ENCODE peak calls at places on chromosome 4, in four cellular contexts. O is body of pancreas, V is HFF-Myc, E is heart left ventricle. R is an unnamed sample.

GRCh38 chr4:82981116-82981515 is 29.5 kb downstream of the LIN54 start:
- DNase-seq in O (no peak), V (no peak), E (no peak), R (no peak)

GRCh38 chr4:184355111-184355604 is 119.2 kb downstream of the IRF2 start:
- DNase-seq in V (peak; percentile 89), E (peak; percentile 85), O (no peak), R (no peak)

GRCh38 chr4:53365121-53365485 is 758 bp downstream of the SCFD2 start:
- DNase-seq in E (no peak), V (no peak), O (peak; percentile 9), R (no peak)

GRCh38 chr4:127737295-127737694 is 7.1 kb downstream of the SLC25A31 start:
- DNase-seq in O (no peak), E (no peak), V (no peak), R (no peak)

GRCh38 chr4:76811604-76812412 is 86.1 kb downstream of the SOWAHB start:
- DNase-seq in O (no peak), E (peak; percentile 73), V (peak; percentile 53), R (no peak)

GRCh38 chr4:176150704-176151103 is 44.7 kb downstream of the SPATA4 start:
- DNase-seq in V (no peak), E (no peak), O (no peak), R (no peak)

GRCh38 chr4:99811850-99812249 is 4.8 kb upstream of the DAPP1 start:
- DNase-seq in E (no peak), V (no peak), O (peak; percentile 38), R (no peak)

GRCh38 chr4:26441110-26441509 is 49.2 kb downstream of the CCKAR start:
- DNase-seq in E (no peak), V (no peak), O (no peak), R (no peak)

GRCh38 chr4:37639551-37640293 is 46.5 kb downstream of the RELL1 start:
- DNase-seq in V (no peak), E (no peak), O (no peak), R (no peak)

GRCh38 chr4:147518086-147518485 is 37.2 kb downstream of the EDNRA start:
- DNase-seq in O (no peak), E (no peak), V (no peak), R (no peak)

GRCh38 chr4:40211224-40212185 is 14.7 kb downstream of the RHOH start:
- DNase-seq in V (no peak), O (no peak), E (no peak), R (no peak)

GRCh38 chr4:10063544-10064300 is 42.4 kb upstream of the SLC2A9 start:
- DNase-seq in E (peak; percentile 68), O (peak; percentile 54), V (peak; percentile 24), R (peak; percentile 76)

GRCh38 chr4:65170768-65171514 is 499.3 kb downstream of the EPHA5 start:
- DNase-seq in E (no peak), V (no peak), O (no peak), R (no peak)

GRCh38 chr4:96131186-96131585 is 291.3 kb downstream of the PDHA2 start:
- DNase-seq in O (no peak), E (no peak), V (no peak), R (no peak)

GRCh38 chr4:31360786-31361185 is 640.6 kb downstream of the PCDH7 start:
- DNase-seq in O (no peak), E (no peak), V (no peak), R (no peak)

GRCh38 chr4:128163177-128164117 is 102.3 kb downstream of the LARP1B start:
- DNase-seq in V (peak; percentile 46), O (no peak), E (no peak), R (peak; percentile 50)

GRCh38 chr4:3879681-3880594 is 113.8 kb downstream of the ADRA2C start:
- DNase-seq in E (no peak), O (no peak), V (no peak), R (no peak)

GRCh38 chr4:172845281-172845680 is 323.3 kb upstream of the GALNT7 start:
- DNase-seq in E (no peak), V (no peak), O (no peak), R (no peak)

GRCh38 chr4:110616162-110617062 is 6.5 kb downstream of the PITX2 start:
- DNase-seq in O (no peak), E (no peak), V (no peak), R (no peak)

GRCh38 chr4:112448211-112448745 is 67.7 kb downstream of the NEUROG2 start:
- DNase-seq in O (no peak), V (no peak), E (no peak), R (no peak)

GRCh38 chr4:8272472-8273428 is 3.2 kb downstream of the HTRA3 start:
- DNase-seq in O (no peak), V (no peak), E (peak; percentile 81), R (no peak)

GRCh38 chr4:100289530-100289888 is 99.2 kb upstream of the DDIT4L start:
- DNase-seq in O (no peak), V (no peak), E (no peak), R (no peak)

GRCh38 chr4:174520655-174521054 is 1.6 kb downstream of the HPGD start:
- DNase-seq in V (no peak), O (no peak), E (no peak), R (no peak)

GRCh38 chr4:98480535-98480934 is 177.9 kb downstream of the TSPAN5 start:
- DNase-seq in E (no peak), O (no peak), V (no peak), R (no peak)

GRCh38 chr4:25088342-25088952 is 57.7 kb upstream of the LGI2 start:
- DNase-seq in V (peak; percentile 21), O (no peak), E (peak; percentile 84), R (no peak)

GRCh38 chr4:150244600-150244999 is 166.4 kb downstream of the DCLK2 start:
- DNase-seq in O (peak; percentile 18), V (no peak), E (no peak), R (peak; percentile 57)

GRCh38 chr4:145427991-145428390 is 53.7 kb upstream of the SMAD1 start:
- DNase-seq in E (no peak), O (no peak), V (no peak), R (no peak)

GRCh38 chr4:115674485-115674884 is 561.1 kb upstream of the NDST4 start:
- DNase-seq in O (no peak), E (no peak), V (no peak), R (no peak)

GRCh38 chr4:103497692-103498091 is 222.1 kb downstream of the TACR3 start:
- DNase-seq in E (no peak), O (no peak), V (no peak), R (no peak)

GRCh38 chr4:72448231-72448630 is 120.8 kb downstream of the ADAMTS3 start:
- DNase-seq in V (no peak), O (no peak), E (no peak), R (no peak)

GRCh38 chr4:79141530-79141929 is 184.3 kb downstream of the NAA11 start:
- DNase-seq in E (no peak), V (no peak), O (no peak), R (no peak)

GRCh38 chr4:119026662-119027444 is 108.8 kb upstream of the MYOZ2 start:
- DNase-seq in V (no peak), E (no peak), O (no peak), R (no peak)
- H3K4me3 ChIP-seq in V (no peak overlapping the region), E (peak overlapping the region; percentile 30), O (no peak overlapping the region), R (no peak overlapping the region)

GRCh38 chr4:44738615-44739014 is 12.3 kb upstream of the GNPDA2 start:
- DNase-seq in E (no peak), V (no peak), O (peak; percentile 24), R (no peak)
- TF ChIP-seq CTCF in E (peak; percentile 17), V (peak; percentile 42), O (no peak), R (no peak)

GRCh38 chr4:108714880-108715279 is 48.0 kb downstream of the ETNPPL start:
- DNase-seq in V (no peak), O (no peak), E (no peak), R (no peak)
- H3K4me3 ChIP-seq in V (no peak overlapping the region), O (no peak overlapping the region), E (no peak overlapping the region), R (no peak overlapping the region)

GRCh38 chr4:92163348-92163747 is 140.4 kb upstream of the GRID2 start:
- DNase-seq in O (no peak), V (no peak), E (no peak), R (no peak)
- TF ChIP-seq CTCF in O (no peak), V (peak; percentile 6), E (no peak), R (peak; percentile 47)

GRCh38 chr4:182502074-182502473 is 258.9 kb downstream of the TENM3 start:
- DNase-seq in E (no peak), O (no peak), V (no peak), R (no peak)

GRCh38 chr4:182507808-182508207 is 264.6 kb downstream of the TENM3 start:
- DNase-seq in E (no peak), V (no peak), O (no peak), R (no peak)

GRCh38 chr4:182504440-182504839 is 261.2 kb downstream of the TENM3 start:
- DNase-seq in E (no peak), O (no peak), V (no peak), R (no peak)
- H3K4me3 ChIP-seq in E (no peak overlapping the region), O (no peak overlapping the region), V (no peak overlapping the region), R (no peak overlapping the region)

GRCh38 chr4:180560896-180561295 is 1682.3 kb upstream of the TENM3 start:
- DNase-seq in O (no peak), E (no peak), V (no peak), R (no peak)

GRCh38 chr4:180558427-180558826 is 1684.8 kb upstream of the TENM3 start:
- DNase-seq in E (no peak), V (no peak), O (no peak), R (no peak)

DNA sequence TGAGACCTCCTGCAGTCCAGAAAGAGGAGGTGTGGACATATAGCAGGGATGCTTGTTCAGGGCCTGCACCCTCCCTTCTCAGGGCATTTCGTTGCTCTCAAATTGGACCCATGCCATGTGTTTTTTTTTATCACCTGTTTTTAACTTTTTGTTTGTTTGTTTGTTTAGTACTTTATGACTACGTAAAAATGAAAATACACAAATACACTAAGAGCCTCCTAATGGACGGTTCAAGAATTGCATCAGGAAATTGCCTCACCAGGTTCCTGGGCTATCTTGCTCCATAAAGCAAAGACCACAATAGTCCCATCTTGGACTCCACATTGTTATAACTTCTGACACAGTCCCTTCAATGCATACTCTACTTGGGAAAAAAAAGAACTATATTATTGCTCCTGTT is 1685.9 kb upstream of the TENM3 start:
- DNase-seq in E (no peak), V (no peak), O (no peak), R (no peak)
- TF ChIP-seq CTCF in E (no peak), V (no peak), O (no peak), R (peak; percentile 22)

DNA sequence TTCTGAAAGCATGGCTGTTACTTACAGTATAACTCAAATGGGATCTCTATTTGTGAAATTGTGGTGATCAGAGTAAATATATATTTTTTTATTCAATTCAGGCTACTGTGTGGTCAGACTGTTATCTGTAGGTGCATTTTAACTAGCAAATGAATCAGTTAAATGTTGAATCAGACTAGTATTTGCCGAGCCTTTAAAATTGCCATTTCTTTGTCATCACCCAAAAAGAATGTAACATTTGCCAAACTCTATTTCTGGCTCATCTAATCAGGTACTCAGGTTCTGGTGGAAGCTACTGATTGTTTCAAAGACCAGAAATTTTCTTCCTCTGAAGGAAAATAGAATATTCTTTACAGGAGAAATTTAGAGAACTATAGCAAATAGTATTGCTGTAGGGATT is 1.8 kb upstream of the NAA15 start:
- DNase-seq in V (no peak), E (no peak), O (no peak), R (no peak)
- H3K4me3 ChIP-seq in V (peak overlapping the region; percentile 98), E (peak overlapping the region; percentile 97), O (no peak overlapping the region), R (no peak overlapping the region)

GRCh38 chr4:2412885-2413716 is 5.3 kb downstream of the ZFYVE28 start:
- DNase-seq in O (peak; percentile 90), E (peak; percentile 83), V (peak; percentile 75), R (no peak)
- TF ChIP-seq CTCF in O (peak; percentile 20), E (peak; percentile 23), V (peak; percentile 65), R (no peak)